ENCODE peak calls at places on chromosomes 7 and 10, in eight cellular contexts. One of them, this sample, is unnamed.

GRCh38 chr10:50375051-50375452 is 123.7 kb upstream of the ASAH2 start:
- DNase-seq in HTR-8/SVneo: no peak
- DNase-seq in RWPE1: no peak
- DNase-seq in A172: no peak
- DNase-seq in left kidney: peak; percentile 62
- DNase-seq in HT1080: peak; percentile 34
- DNase-seq in activated CD4-positive, alpha-beta T cell treated with anti-CD3 and anti-CD28 coated beads, Interleukin-2, amount 10 ng/mL, durations not matched to agents 24 days and 14 days: no peak
- DNase-seq in activated naive CD4-positive, alpha-beta T cell treated with anti-CD3 and anti-CD28 coated beads, Interleukin-2, amount 10 ng/mL, durations not matched to agents 7 days and 5 days: no peak
- DNase-seq in this sample: no peak

GRCh38 chr10:79349766-79350406 is 2.6 kb downstream of the PPIF start:
- DNase-seq in HTR-8/SVneo: no peak
- DNase-seq in RWPE1: no peak
- DNase-seq in A172: no peak
- DNase-seq in left kidney: peak; percentile 77
- DNase-seq in HT1080: no peak
- DNase-seq in activated CD4-positive, alpha-beta T cell treated with anti-CD3 and anti-CD28 coated beads, Interleukin-2, amount 10 ng/mL, durations not matched to agents 24 days and 14 days: peak; percentile 60
- DNase-seq in activated naive CD4-positive, alpha-beta T cell treated with anti-CD3 and anti-CD28 coated beads, Interleukin-2, amount 10 ng/mL, durations not matched to agents 7 days and 5 days: no peak
- DNase-seq in this sample: no peak

GRCh38 chr7:80659120-80660055 is 20.9 kb downstream of the CD36 start:
- DNase-seq in HTR-8/SVneo: peak; percentile 5
- DNase-seq in RWPE1: peak; percentile 32
- DNase-seq in A172: peak; percentile 61
- DNase-seq in left kidney: peak; percentile 50
- DNase-seq in HT1080: peak; percentile 29
- DNase-seq in activated CD4-positive, alpha-beta T cell treated with anti-CD3 and anti-CD28 coated beads, Interleukin-2, amount 10 ng/mL, durations not matched to agents 24 days and 14 days: no peak
- DNase-seq in activated naive CD4-positive, alpha-beta T cell treated with anti-CD3 and anti-CD28 coated beads, Interleukin-2, amount 10 ng/mL, durations not matched to agents 7 days and 5 days: no peak
- DNase-seq in this sample: peak; percentile 24

GRCh38 chr10:21092683-21093524 is 195.8 kb upstream of the NEBL start:
- DNase-seq in HTR-8/SVneo: no peak
- DNase-seq in RWPE1: peak; percentile 15
- DNase-seq in A172: peak; percentile 74
- DNase-seq in left kidney: no peak
- DNase-seq in HT1080: peak; percentile 33
- DNase-seq in activated CD4-positive, alpha-beta T cell treated with anti-CD3 and anti-CD28 coated beads, Interleukin-2, amount 10 ng/mL, durations not matched to agents 24 days and 14 days: no peak
- DNase-seq in activated naive CD4-positive, alpha-beta T cell treated with anti-CD3 and anti-CD28 coated beads, Interleukin-2, amount 10 ng/mL, durations not matched to agents 7 days and 5 days: no peak
- DNase-seq in this sample: no peak

GRCh38 chr7:157111311-157111710 is 27.4 kb upstream of the UBE3C start:
- DNase-seq in HTR-8/SVneo: no peak
- DNase-seq in RWPE1: no peak
- DNase-seq in A172: no peak
- DNase-seq in left kidney: no peak
- DNase-seq in HT1080: no peak
- DNase-seq in activated CD4-positive, alpha-beta T cell treated with anti-CD3 and anti-CD28 coated beads, Interleukin-2, amount 10 ng/mL, durations not matched to agents 24 days and 14 days: no peak
- DNase-seq in activated naive CD4-positive, alpha-beta T cell treated with anti-CD3 and anti-CD28 coated beads, Interleukin-2, amount 10 ng/mL, durations not matched to agents 7 days and 5 days: no peak
- DNase-seq in this sample: no peak

GRCh38 chr10:2981361-2981801 is 86.0 kb upstream of the PFKP start:
- DNase-seq in HTR-8/SVneo: no peak
- DNase-seq in RWPE1: no peak
- DNase-seq in A172: peak; percentile 72
- DNase-seq in left kidney: no peak
- DNase-seq in HT1080: no peak
- DNase-seq in activated CD4-positive, alpha-beta T cell treated with anti-CD3 and anti-CD28 coated beads, Interleukin-2, amount 10 ng/mL, durations not matched to agents 24 days and 14 days: no peak
- DNase-seq in activated naive CD4-positive, alpha-beta T cell treated with anti-CD3 and anti-CD28 coated beads, Interleukin-2, amount 10 ng/mL, durations not matched to agents 7 days and 5 days: no peak
- DNase-seq in this sample: peak; percentile 69

GRCh38 chr10:114749014-114749413 is 72.6 kb upstream of the FHIP2A start:
- DNase-seq in HTR-8/SVneo: no peak
- DNase-seq in RWPE1: no peak
- DNase-seq in A172: no peak
- DNase-seq in left kidney: no peak
- DNase-seq in HT1080: no peak
- DNase-seq in activated CD4-positive, alpha-beta T cell treated with anti-CD3 and anti-CD28 coated beads, Interleukin-2, amount 10 ng/mL, durations not matched to agents 24 days and 14 days: no peak
- DNase-seq in activated naive CD4-positive, alpha-beta T cell treated with anti-CD3 and anti-CD28 coated beads, Interleukin-2, amount 10 ng/mL, durations not matched to agents 7 days and 5 days: no peak
- DNase-seq in this sample: peak; percentile 28

GRCh38 chr7:2018786-2019692 is 213.7 kb downstream of the MAD1L1 start:
- DNase-seq in HTR-8/SVneo: peak; percentile 74
- DNase-seq in RWPE1: peak; percentile 50
- DNase-seq in A172: peak; percentile 88
- DNase-seq in left kidney: peak; percentile 53
- DNase-seq in HT1080: peak; percentile 77
- DNase-seq in activated CD4-positive, alpha-beta T cell treated with anti-CD3 and anti-CD28 coated beads, Interleukin-2, amount 10 ng/mL, durations not matched to agents 24 days and 14 days: no peak
- DNase-seq in activated naive CD4-positive, alpha-beta T cell treated with anti-CD3 and anti-CD28 coated beads, Interleukin-2, amount 10 ng/mL, durations not matched to agents 7 days and 5 days: no peak
- DNase-seq in this sample: peak; percentile 75

GRCh38 chr7:44766416-44766801 is 17.8 kb downstream of the ZMIZ2 start:
- DNase-seq in HTR-8/SVneo: no peak
- DNase-seq in RWPE1: no peak
- DNase-seq in A172: no peak
- DNase-seq in left kidney: no peak
- DNase-seq in HT1080: no peak
- DNase-seq in activated CD4-positive, alpha-beta T cell treated with anti-CD3 and anti-CD28 coated beads, Interleukin-2, amount 10 ng/mL, durations not matched to agents 24 days and 14 days: no peak
- DNase-seq in activated naive CD4-positive, alpha-beta T cell treated with anti-CD3 and anti-CD28 coated beads, Interleukin-2, amount 10 ng/mL, durations not matched to agents 7 days and 5 days: no peak
- DNase-seq in this sample: no peak

GRCh38 chr10:48282829-48283228 is 8.3 kb upstream of the FRMPD2 start:
- DNase-seq in HTR-8/SVneo: no peak
- DNase-seq in RWPE1: no peak
- DNase-seq in A172: no peak
- DNase-seq in left kidney: no peak
- DNase-seq in HT1080: no peak
- DNase-seq in activated CD4-positive, alpha-beta T cell treated with anti-CD3 and anti-CD28 coated beads, Interleukin-2, amount 10 ng/mL, durations not matched to agents 24 days and 14 days: no peak
- DNase-seq in activated naive CD4-positive, alpha-beta T cell treated with anti-CD3 and anti-CD28 coated beads, Interleukin-2, amount 10 ng/mL, durations not matched to agents 7 days and 5 days: no peak
- DNase-seq in this sample: no peak

GRCh38 chr10:102117391-102118159 is 2.6 kb downstream of the LDB1 start:
- DNase-seq in HTR-8/SVneo: peak; percentile 60
- DNase-seq in RWPE1: no peak
- DNase-seq in A172: peak; percentile 47
- DNase-seq in left kidney: peak; percentile 87
- DNase-seq in HT1080: peak; percentile 79
- DNase-seq in activated CD4-positive, alpha-beta T cell treated with anti-CD3 and anti-CD28 coated beads, Interleukin-2, amount 10 ng/mL, durations not matched to agents 24 days and 14 days: peak; percentile 87
- DNase-seq in activated naive CD4-positive, alpha-beta T cell treated with anti-CD3 and anti-CD28 coated beads, Interleukin-2, amount 10 ng/mL, durations not matched to agents 7 days and 5 days: peak; percentile 77
- DNase-seq in this sample: peak; percentile 48

GRCh38 chr10:133295426-133296320 is 13.0 kb downstream of the TUBGCP2 start:
- DNase-seq in HTR-8/SVneo: no peak
- DNase-seq in RWPE1: no peak
- DNase-seq in A172: no peak
- DNase-seq in left kidney: no peak
- DNase-seq in HT1080: no peak
- DNase-seq in activated CD4-positive, alpha-beta T cell treated with anti-CD3 and anti-CD28 coated beads, Interleukin-2, amount 10 ng/mL, durations not matched to agents 24 days and 14 days: no peak
- DNase-seq in activated naive CD4-positive, alpha-beta T cell treated with anti-CD3 and anti-CD28 coated beads, Interleukin-2, amount 10 ng/mL, durations not matched to agents 7 days and 5 days: no peak
- DNase-seq in this sample: no peak

GRCh38 chr10:61815505-61815904 is 86.0 kb upstream of the ARID5B start:
- DNase-seq in HTR-8/SVneo: no peak
- DNase-seq in RWPE1: no peak
- DNase-seq in A172: peak; percentile 70
- DNase-seq in left kidney: no peak
- DNase-seq in HT1080: no peak
- DNase-seq in activated CD4-positive, alpha-beta T cell treated with anti-CD3 and anti-CD28 coated beads, Interleukin-2, amount 10 ng/mL, durations not matched to agents 24 days and 14 days: no peak
- DNase-seq in activated naive CD4-positive, alpha-beta T cell treated with anti-CD3 and anti-CD28 coated beads, Interleukin-2, amount 10 ng/mL, durations not matched to agents 7 days and 5 days: no peak
- DNase-seq in this sample: peak; percentile 25

GRCh38 chr7:111132833-111133232 is 41.9 kb downstream of the LRRN3 start:
- DNase-seq in HTR-8/SVneo: no peak
- DNase-seq in RWPE1: no peak
- DNase-seq in A172: peak; percentile 23
- DNase-seq in left kidney: no peak
- DNase-seq in HT1080: peak; percentile 29
- DNase-seq in activated CD4-positive, alpha-beta T cell treated with anti-CD3 and anti-CD28 coated beads, Interleukin-2, amount 10 ng/mL, durations not matched to agents 24 days and 14 days: no peak
- DNase-seq in activated naive CD4-positive, alpha-beta T cell treated with anti-CD3 and anti-CD28 coated beads, Interleukin-2, amount 10 ng/mL, durations not matched to agents 7 days and 5 days: no peak
- DNase-seq in this sample: peak; percentile 12

This sample was measured in astrocyte.